ENCODE peak calls at places on chromosomes 16 and 17, in four cellular contexts. Y is left ventricle myocardium inferior, R is Panc1, C is lung. X is an unnamed sample.

GRCh38 chr16:29911676-29912010 is 11.4 kb downstream of the ASPHD1 start:
- DNase-seq in Y (no peak), R (no peak), C (no peak), X (no peak)

GRCh38 chr17:63696381-63696961 is 3.5 kb downstream of the LIMD2 start:
- DNase-seq in Y (no peak), R (no peak), C (no peak), X (no peak)

GRCh38 chr17:42266918-42267766 is 9.0 kb downstream of the STAT5B start:
- DNase-seq in Y (no peak), R (peak; percentile 90), C (no peak), X (no peak)

GRCh38 chr17:48611681-48612455 is 1.1 kb upstream of the HOXB7 start:
- DNase-seq in Y (no peak), R (no peak), C (no peak), X (no peak)

GRCh38 chr17:31195305-31195704 is 100.5 kb downstream of the NF1 start:
- DNase-seq in Y (no peak), R (no peak), C (no peak), X (no peak)

GRCh38 chr16:17367932-17368331 is 102.8 kb downstream of the XYLT1 start:
- DNase-seq in Y (no peak), R (no peak), C (no peak), X (no peak)

GRCh38 chr17:40597168-40598020 is 32.1 kb upstream of the CCR7 start:
- DNase-seq in Y (no peak), R (no peak), C (no peak), X (no peak)

GRCh38 chr16:14489460-14489859 is 140.6 kb downstream of the PARN start:
- DNase-seq in Y (no peak), R (no peak), C (no peak), X (no peak)

GRCh38 chr17:50003916-50004315 is 8.9 kb upstream of the DLX3 start:
- DNase-seq in Y (no peak), R (no peak), C (no peak), X (no peak)

GRCh38 chr16:89717310-89718197 is 3.1 kb downstream of the VPS9D1 start:
- DNase-seq in Y (no peak), R (no peak), C (no peak), X (no peak)

GRCh38 chr16:15415411-15416070 is 18.8 kb upstream of the BMERB1 start:
- DNase-seq in Y (no peak), R (no peak), C (no peak), X (no peak)

GRCh38 chr16:12532871-12533610 is 270.6 kb downstream of the CPPED1 start:
- DNase-seq in Y (no peak), R (no peak), C (no peak), X (no peak)

GRCh38 chr16:69930117-69930776 is 20.9 kb upstream of the CLEC18A start:
- DNase-seq in Y (peak; percentile 32), R (no peak), C (peak; percentile 47), X (peak; percentile 73)

GRCh38 chr17:4365628-4366311 is 705 bp downstream of the UBE2G1 start:
- DNase-seq in Y (peak; percentile 37), R (no peak), C (peak; percentile 31), X (no peak)

GRCh38 chr17:57522436-57523005 is 222.6 kb downstream of the CCDC182 start:
- DNase-seq in Y (no peak), R (no peak), C (no peak), X (no peak)

GRCh38 chr17:57527437-57528083 is 217.5 kb downstream of the CCDC182 start:
- DNase-seq in Y (no peak), R (no peak), C (no peak), X (no peak)

GRCh38 chr17:57523926-57524634 is 221.0 kb downstream of the CCDC182 start:
- DNase-seq in Y (peak; percentile 73), R (no peak), C (peak; percentile 63), X (peak; percentile 73)

GRCh38 chr17:57528084-57528451 is 217.0 kb downstream of the CCDC182 start:
- DNase-seq in Y (no peak), R (no peak), C (peak; percentile 38), X (no peak)

DNA sequence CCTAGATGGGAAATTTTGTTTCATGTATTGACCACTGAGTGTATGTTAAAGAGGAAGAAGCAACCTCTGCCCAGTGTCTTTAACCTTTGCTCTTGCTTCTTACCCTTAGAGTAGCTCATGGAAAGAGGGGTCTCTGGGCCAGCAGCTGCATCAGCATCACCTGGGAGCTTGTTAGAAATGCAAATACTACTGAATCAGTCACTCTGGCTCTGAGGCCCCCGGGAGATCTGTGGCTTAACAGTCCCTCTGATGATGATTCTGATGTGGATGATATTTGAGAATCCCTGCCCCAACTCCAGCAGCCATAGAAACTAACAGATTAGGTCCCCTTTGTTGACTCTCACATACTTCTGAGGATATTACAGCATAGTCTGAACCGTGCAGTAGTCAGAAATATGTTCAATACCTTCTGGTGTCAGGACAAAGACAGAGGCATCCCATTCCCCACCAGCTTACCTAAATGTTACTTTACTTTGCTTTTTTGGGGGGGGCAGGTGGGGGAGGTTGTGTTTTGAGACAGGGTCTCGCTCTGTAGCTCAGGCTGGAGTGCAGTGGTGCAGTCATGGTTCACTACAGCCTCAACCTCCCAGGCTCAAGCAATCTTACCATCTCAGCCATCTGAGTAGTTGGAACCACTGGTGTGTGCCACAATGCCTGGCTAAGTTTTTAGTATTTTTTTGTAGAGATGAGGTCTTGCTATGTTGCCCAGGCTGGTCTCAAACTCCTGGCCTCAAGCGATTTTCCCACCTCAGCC is 220.1 kb downstream of the CCDC182 start:
- DNase-seq in Y (no peak), R (no peak), C (no peak), X (no peak)
- H3K27ac ChIP-seq in Y (no peak overlapping the region), R (no peak overlapping the region), C (no peak overlapping the region), X (no peak overlapping the region)

DNA sequence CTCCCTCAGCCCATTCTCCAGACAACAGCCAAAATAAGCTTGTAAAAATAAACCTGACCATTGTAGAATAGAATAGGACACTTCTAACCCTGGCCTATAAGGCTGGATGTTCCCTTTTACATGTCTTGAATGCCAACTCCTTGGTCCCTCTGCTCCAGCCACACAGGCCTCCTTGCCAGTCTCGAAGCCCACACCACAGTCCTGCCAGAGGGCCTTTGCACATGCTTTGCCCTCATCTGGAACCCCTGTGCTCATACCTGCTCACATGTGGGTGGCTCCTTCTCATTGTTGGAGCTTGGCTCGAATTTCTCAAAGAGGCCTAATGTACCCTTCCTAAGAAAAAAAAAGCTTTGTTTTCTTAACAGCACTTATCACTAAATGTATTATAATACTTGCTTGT is 5.4 kb upstream of the SLC12A3 start:
- DNase-seq in Y (no peak), R (no peak), C (no peak), X (no peak)
- H3K27ac ChIP-seq in Y (no peak overlapping the region), R (no peak overlapping the region), C (no peak overlapping the region), X (no peak overlapping the region)

GRCh38 chr17:7560172-7561027 is 1.3 kb upstream of the SENP3 start:
- DNase-seq in Y (peak; percentile 61), R (no peak), C (peak; percentile 67), X (no peak)

GRCh38 chr17:7557147-7557764 is 1.3 kb upstream of the TNFSF13 start:
- DNase-seq in Y (no peak), R (no peak), C (no peak), X (no peak)

GRCh38 chr17:7557825-7558543 is 566 bp upstream of the TNFSF13 start:
- DNase-seq in Y (peak; percentile 87), R (no peak), C (peak; percentile 93), X (peak; percentile 55)

GRCh38 chr17:7559307-7560171 is 989 bp downstream of the TNFSF13 start:
- DNase-seq in Y (no peak), R (no peak), C (peak; percentile 70), X (no peak)

GRCh38 chr17:7558544-7559306 is at the start of gene TNFSF13:
- DNase-seq in Y (peak; percentile 62), R (no peak), C (peak; percentile 52), X (no peak)
- H3K27ac ChIP-seq in Y (peak within 1 kb of the TSS; percentile 94), R (peak within 1 kb of the TSS; percentile 76), C (peak within 1 kb of the TSS; percentile 77), X (peak within 1 kb of the TSS; percentile 95)

GRCh38 chr17:72946126-72946525 is 146.4 kb downstream of the SLC39A11 start:
- DNase-seq in Y (no peak), R (no peak), C (no peak), X (no peak)
- H3K27ac ChIP-seq in Y (no peak overlapping the region), R (no peak overlapping the region), C (no peak overlapping the region), X (no peak overlapping the region)

GRCh38 chr17:17830740-17831207 is 6.0 kb downstream of the SREBF1 start:
- DNase-seq in Y (no peak), R (no peak), C (no peak), X (no peak)
- H3K27ac ChIP-seq in Y (peak overlapping the region; percentile 52), R (no peak overlapping the region), C (no peak overlapping the region), X (peak overlapping the region; percentile 58)